ENCODE peak calls at places on chromosomes 2 and 18, in seven cellular contexts. One of them, this sample, is unnamed.

GRCh38 chr2:177553176-177553909 is 160.8 kb downstream of the AGPS start:
- DNase-seq in CD4-positive, CD25-positive, alpha-beta regulatory T cell: no peak
- DNase-seq in CD4-positive, alpha-beta T cell: no peak
- DNase-seq in IMR-90: peak
- DNase-seq in SJSA1: no peak
- DNase-seq in effector memory CD4-positive, alpha-beta T cell: no peak
- DNase-seq in neuronal stem cell: no peak
- DNase-seq in this sample: no peak

GRCh38 chr2:231183851-231184250 is 14.6 kb upstream of the ARMC9 start:
- DNase-seq in CD4-positive, alpha-beta T cell: no peak
- DNase-seq in neuronal stem cell: no peak
- DNase-seq in IMR-90: no peak
- DNase-seq in SJSA1: no peak
- DNase-seq in CD4-positive, CD25-positive, alpha-beta regulatory T cell: no peak
- DNase-seq in effector memory CD4-positive, alpha-beta T cell: no peak
- DNase-seq in this sample: no peak

GRCh38 chr18:70132999-70133398 is 72.5 kb downstream of the RTTN start:
- DNase-seq in IMR-90: peak
- DNase-seq in CD4-positive, alpha-beta T cell: no peak
- DNase-seq in CD4-positive, CD25-positive, alpha-beta regulatory T cell: no peak
- DNase-seq in neuronal stem cell: no peak
- DNase-seq in effector memory CD4-positive, alpha-beta T cell: no peak
- DNase-seq in SJSA1: peak
- DNase-seq in this sample: no peak

GRCh38 chr18:63887424-63887823 is at the start of gene SERPINB2:
- DNase-seq in effector memory CD4-positive, alpha-beta T cell: no peak
- DNase-seq in CD4-positive, CD25-positive, alpha-beta regulatory T cell: no peak
- DNase-seq in SJSA1: peak
- DNase-seq in IMR-90: peak
- DNase-seq in neuronal stem cell: no peak
- DNase-seq in CD4-positive, alpha-beta T cell: no peak
- DNase-seq in this sample: no peak

GRCh38 chr18:79901665-79902064 is 49.8 kb downstream of the SLC66A2 start:
- DNase-seq in neuronal stem cell: no peak
- DNase-seq in CD4-positive, alpha-beta T cell: no peak
- DNase-seq in IMR-90: no peak
- DNase-seq in CD4-positive, CD25-positive, alpha-beta regulatory T cell: no peak
- DNase-seq in SJSA1: no peak
- DNase-seq in effector memory CD4-positive, alpha-beta T cell: no peak
- DNase-seq in this sample: no peak

GRCh38 chr2:26346454-26347053 is at the start of gene ADGRF3:
- DNase-seq in SJSA1: peak
- DNase-seq in neuronal stem cell: peak
- DNase-seq in CD4-positive, CD25-positive, alpha-beta regulatory T cell: peak
- DNase-seq in IMR-90: peak
- DNase-seq in CD4-positive, alpha-beta T cell: peak
- DNase-seq in effector memory CD4-positive, alpha-beta T cell: peak
- DNase-seq in this sample: peak

GRCh38 chr2:86750240-86750839 is 30.2 kb downstream of the RMND5A start:
- DNase-seq in IMR-90: no peak
- DNase-seq in CD4-positive, CD25-positive, alpha-beta regulatory T cell: no peak
- DNase-seq in CD4-positive, alpha-beta T cell: no peak
- DNase-seq in effector memory CD4-positive, alpha-beta T cell: no peak
- DNase-seq in neuronal stem cell: no peak
- DNase-seq in SJSA1: no peak
- DNase-seq in this sample: no peak

GRCh38 chr2:195613922-195614321 is 43.1 kb upstream of the SLC39A10 start:
- DNase-seq in SJSA1: peak
- DNase-seq in CD4-positive, CD25-positive, alpha-beta regulatory T cell: no peak
- DNase-seq in CD4-positive, alpha-beta T cell: no peak
- DNase-seq in IMR-90: peak
- DNase-seq in effector memory CD4-positive, alpha-beta T cell: no peak
- DNase-seq in neuronal stem cell: no peak
- DNase-seq in this sample: no peak

GRCh38 chr2:53740170-53740569 is 27.4 kb upstream of the CHAC2 start:
- DNase-seq in SJSA1: no peak
- DNase-seq in neuronal stem cell: no peak
- DNase-seq in effector memory CD4-positive, alpha-beta T cell: no peak
- DNase-seq in CD4-positive, CD25-positive, alpha-beta regulatory T cell: no peak
- DNase-seq in IMR-90: peak
- DNase-seq in CD4-positive, alpha-beta T cell: no peak
- DNase-seq in this sample: no peak

GRCh38 chr2:85852979-85853498 is 35.8 kb downstream of the ST3GAL5 start:
- DNase-seq in IMR-90: no peak
- DNase-seq in SJSA1: no peak
- DNase-seq in effector memory CD4-positive, alpha-beta T cell: peak
- DNase-seq in CD4-positive, alpha-beta T cell: peak
- DNase-seq in neuronal stem cell: no peak
- DNase-seq in CD4-positive, CD25-positive, alpha-beta regulatory T cell: peak
- DNase-seq in this sample: peak

GRCh38 chr2:46393352-46393820 is 86.0 kb upstream of the TMEM247 start:
- DNase-seq in CD4-positive, alpha-beta T cell: no peak
- DNase-seq in neuronal stem cell: no peak
- DNase-seq in SJSA1: no peak
- DNase-seq in CD4-positive, CD25-positive, alpha-beta regulatory T cell: no peak
- DNase-seq in effector memory CD4-positive, alpha-beta T cell: no peak
- DNase-seq in IMR-90: no peak
- DNase-seq in this sample: no peak

GRCh38 chr2:3465844-3466481 is 53.4 kb downstream of the ADI1 start:
- DNase-seq in effector memory CD4-positive, alpha-beta T cell: no peak
- DNase-seq in CD4-positive, alpha-beta T cell: no peak
- DNase-seq in CD4-positive, CD25-positive, alpha-beta regulatory T cell: no peak
- DNase-seq in neuronal stem cell: no peak
- DNase-seq in IMR-90: peak
- DNase-seq in SJSA1: peak
- DNase-seq in this sample: no peak

GRCh38 chr2:5696351-5696740 is 4.2 kb downstream of the SOX11 start:
- DNase-seq in SJSA1: no peak
- DNase-seq in CD4-positive, CD25-positive, alpha-beta regulatory T cell: no peak
- DNase-seq in IMR-90: peak
- DNase-seq in CD4-positive, alpha-beta T cell: no peak
- DNase-seq in neuronal stem cell: no peak
- DNase-seq in effector memory CD4-positive, alpha-beta T cell: no peak
- DNase-seq in this sample: no peak

GRCh38 chr18:12377556-12378553 is 828 bp upstream of the AFG3L2 start:
- DNase-seq in SJSA1: peak
- DNase-seq in IMR-90: no peak
- DNase-seq in CD4-positive, CD25-positive, alpha-beta regulatory T cell: no peak
- DNase-seq in effector memory CD4-positive, alpha-beta T cell: no peak
- DNase-seq in neuronal stem cell: no peak
- DNase-seq in CD4-positive, alpha-beta T cell: no peak
- DNase-seq in this sample: no peak

GRCh38 chr2:88038263-88039105 is 17.1 kb downstream of the KRCC1 start:
- DNase-seq in effector memory CD4-positive, alpha-beta T cell: no peak
- DNase-seq in IMR-90: peak
- DNase-seq in neuronal stem cell: no peak
- DNase-seq in CD4-positive, CD25-positive, alpha-beta regulatory T cell: no peak
- DNase-seq in CD4-positive, alpha-beta T cell: no peak
- DNase-seq in SJSA1: peak
- DNase-seq in this sample: no peak

GRCh38 chr18:3771121-3771971 is 321.4 kb downstream of the TGIF1 start:
- DNase-seq in CD4-positive, CD25-positive, alpha-beta regulatory T cell: peak
- DNase-seq in CD4-positive, alpha-beta T cell: peak
- DNase-seq in neuronal stem cell: peak
- DNase-seq in SJSA1: peak
- DNase-seq in effector memory CD4-positive, alpha-beta T cell: peak
- DNase-seq in IMR-90: peak
- DNase-seq in this sample: peak

GRCh38 chr2:45907592-45907991 is 256.1 kb downstream of the PRKCE start:
- DNase-seq in SJSA1: no peak
- DNase-seq in neuronal stem cell: no peak
- DNase-seq in CD4-positive, alpha-beta T cell: no peak
- DNase-seq in IMR-90: no peak
- DNase-seq in CD4-positive, CD25-positive, alpha-beta regulatory T cell: no peak
- DNase-seq in effector memory CD4-positive, alpha-beta T cell: no peak
- DNase-seq in this sample: no peak

GRCh38 chr2:46825958-46826897 is 89.4 kb downstream of the MCFD2 start:
- DNase-seq in SJSA1: no peak
- DNase-seq in IMR-90: peak
- DNase-seq in effector memory CD4-positive, alpha-beta T cell: no peak
- DNase-seq in CD4-positive, alpha-beta T cell: no peak
- DNase-seq in neuronal stem cell: no peak
- DNase-seq in CD4-positive, CD25-positive, alpha-beta regulatory T cell: no peak
- DNase-seq in this sample: no peak

GRCh38 chr2:108449410-108450200 is 599 bp downstream of the GCC2 start:
- DNase-seq in neuronal stem cell: no peak
- DNase-seq in effector memory CD4-positive, alpha-beta T cell: peak
- DNase-seq in CD4-positive, CD25-positive, alpha-beta regulatory T cell: peak
- DNase-seq in CD4-positive, alpha-beta T cell: peak
- DNase-seq in SJSA1: no peak
- DNase-seq in IMR-90: peak
- DNase-seq in this sample: peak

GRCh38 chr2:161004379-161004778 is 155.8 kb upstream of the TANK start:
- DNase-seq in neuronal stem cell: no peak
- DNase-seq in IMR-90: peak
- DNase-seq in effector memory CD4-positive, alpha-beta T cell: no peak
- DNase-seq in SJSA1: peak
- DNase-seq in CD4-positive, CD25-positive, alpha-beta regulatory T cell: no peak
- DNase-seq in CD4-positive, alpha-beta T cell: no peak
- DNase-seq in this sample: no peak

DNA sequence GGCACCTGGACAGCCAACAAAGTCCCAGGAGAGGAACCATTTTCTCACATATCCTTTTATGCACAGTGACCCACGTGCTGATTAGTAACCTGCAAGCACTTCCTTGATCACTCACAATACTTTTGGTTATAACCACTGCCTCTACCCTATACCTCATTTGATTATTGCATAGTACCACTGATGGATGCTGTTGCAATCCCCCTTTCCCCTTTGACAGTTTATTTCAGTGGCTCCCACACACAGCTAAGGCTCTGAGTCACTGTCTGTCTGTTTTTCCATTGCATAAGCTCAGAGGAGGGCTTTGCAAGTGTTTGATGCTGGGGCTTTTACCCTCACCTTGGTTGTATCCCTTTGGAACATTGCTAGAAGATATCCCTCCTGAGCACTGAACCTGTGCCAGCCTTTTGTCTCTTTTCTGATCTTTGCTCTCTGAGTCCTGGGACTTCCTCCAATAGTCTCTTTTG is 101.7 kb upstream of the RBBP8 start:
- DNase-seq in neuronal stem cell: no peak
- DNase-seq in IMR-90: peak
- DNase-seq in effector memory CD4-positive, alpha-beta T cell: no peak
- DNase-seq in CD4-positive, alpha-beta T cell: no peak
- DNase-seq in SJSA1: no peak
- DNase-seq in CD4-positive, CD25-positive, alpha-beta regulatory T cell: no peak
- DNase-seq in this sample: no peak
- H3K27ac ChIP-seq in neuronal stem cell: no peak
- H3K27ac ChIP-seq in IMR-90: no peak
- H3K27ac ChIP-seq in effector memory CD4-positive, alpha-beta T cell: no peak
- H3K27ac ChIP-seq in CD4-positive, alpha-beta T cell: no peak
- H3K27ac ChIP-seq in SJSA1: no peak
- H3K27ac ChIP-seq in CD4-positive, CD25-positive, alpha-beta regulatory T cell: no peak
- H3K27ac ChIP-seq in this sample: no peak

DNA sequence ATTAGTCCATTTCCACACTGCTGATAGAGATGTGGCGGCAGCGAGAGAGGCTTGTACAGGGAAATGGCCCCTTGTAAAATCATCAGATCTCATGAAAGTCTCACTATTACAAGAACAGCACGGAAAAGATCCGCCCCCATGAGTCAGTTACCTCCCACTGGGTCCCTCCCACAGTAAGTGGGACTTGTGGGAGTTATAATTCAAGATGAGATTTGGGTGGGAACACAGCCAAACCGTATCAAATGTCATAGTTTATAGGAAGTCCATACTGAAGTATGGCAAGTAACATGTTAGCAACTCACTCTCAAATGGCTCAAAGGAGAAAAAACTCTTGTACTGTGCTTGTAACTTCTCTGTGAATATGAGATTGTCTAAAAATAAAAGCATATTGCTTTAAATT is 56.1 kb downstream of the FARP2 start:
- DNase-seq in CD4-positive, alpha-beta T cell: no peak
- DNase-seq in CD4-positive, CD25-positive, alpha-beta regulatory T cell: no peak
- DNase-seq in neuronal stem cell: no peak
- DNase-seq in IMR-90: peak
- DNase-seq in effector memory CD4-positive, alpha-beta T cell: no peak
- DNase-seq in SJSA1: no peak
- DNase-seq in this sample: no peak
- H3K27ac ChIP-seq in CD4-positive, alpha-beta T cell: no peak
- H3K27ac ChIP-seq in CD4-positive, CD25-positive, alpha-beta regulatory T cell: no peak
- H3K27ac ChIP-seq in neuronal stem cell: no peak
- H3K27ac ChIP-seq in IMR-90: peak
- H3K27ac ChIP-seq in effector memory CD4-positive, alpha-beta T cell: no peak
- H3K27ac ChIP-seq in SJSA1: no peak
- H3K27ac ChIP-seq in this sample: peak

DNA sequence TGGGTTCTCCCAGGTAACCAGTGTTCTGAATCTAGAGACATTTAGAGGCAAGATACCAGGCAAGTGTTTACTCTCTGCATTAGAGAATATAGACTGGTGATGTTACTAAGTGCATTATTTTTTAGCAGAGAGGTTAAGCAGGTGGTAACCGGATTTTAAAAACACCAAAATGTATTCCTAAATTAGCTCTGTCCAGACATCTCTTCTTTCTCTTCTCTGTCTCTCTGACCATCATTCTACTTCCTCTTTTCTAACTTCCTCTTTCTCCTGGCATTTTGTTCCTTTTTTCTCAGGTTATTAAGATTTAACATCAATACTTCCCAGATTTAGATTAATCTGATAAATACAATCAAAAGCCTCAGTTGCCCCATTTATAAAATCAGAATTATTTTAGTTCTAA is 31.7 kb upstream of the DYNC1I2 start:
- DNase-seq in CD4-positive, alpha-beta T cell: no peak
- DNase-seq in effector memory CD4-positive, alpha-beta T cell: no peak
- DNase-seq in CD4-positive, CD25-positive, alpha-beta regulatory T cell: no peak
- DNase-seq in neuronal stem cell: no peak
- DNase-seq in SJSA1: no peak
- DNase-seq in IMR-90: no peak
- DNase-seq in this sample: no peak
- H3K27ac ChIP-seq in CD4-positive, alpha-beta T cell: no peak
- H3K27ac ChIP-seq in effector memory CD4-positive, alpha-beta T cell: no peak
- H3K27ac ChIP-seq in CD4-positive, CD25-positive, alpha-beta regulatory T cell: no peak
- H3K27ac ChIP-seq in neuronal stem cell: no peak
- H3K27ac ChIP-seq in SJSA1: no peak
- H3K27ac ChIP-seq in IMR-90: no peak
- H3K27ac ChIP-seq in this sample: no peak

GRCh38 chr2:43199492-43200481 is 26.6 kb downstream of the ZFP36L2 start:
- DNase-seq in neuronal stem cell: no peak
- DNase-seq in effector memory CD4-positive, alpha-beta T cell: no peak
- DNase-seq in CD4-positive, alpha-beta T cell: no peak
- DNase-seq in CD4-positive, CD25-positive, alpha-beta regulatory T cell: no peak
- DNase-seq in IMR-90: peak
- DNase-seq in SJSA1: no peak
- DNase-seq in this sample: no peak

GRCh38 chr2:43193996-43194869 is 32.2 kb downstream of the ZFP36L2 start:
- DNase-seq in IMR-90: no peak
- DNase-seq in CD4-positive, CD25-positive, alpha-beta regulatory T cell: no peak
- DNase-seq in SJSA1: no peak
- DNase-seq in neuronal stem cell: no peak
- DNase-seq in CD4-positive, alpha-beta T cell: no peak
- DNase-seq in effector memory CD4-positive, alpha-beta T cell: no peak
- DNase-seq in this sample: no peak

GRCh38 chr2:43197568-43197896 is 28.9 kb downstream of the ZFP36L2 start:
- DNase-seq in CD4-positive, alpha-beta T cell: no peak
- DNase-seq in SJSA1: no peak
- DNase-seq in effector memory CD4-positive, alpha-beta T cell: no peak
- DNase-seq in neuronal stem cell: no peak
- DNase-seq in IMR-90: no peak
- DNase-seq in CD4-positive, CD25-positive, alpha-beta regulatory T cell: no peak
- DNase-seq in this sample: no peak

GRCh38 chr2:43198263-43198662 is 28.1 kb downstream of the ZFP36L2 start:
- DNase-seq in IMR-90: no peak
- DNase-seq in effector memory CD4-positive, alpha-beta T cell: no peak
- DNase-seq in CD4-positive, CD25-positive, alpha-beta regulatory T cell: no peak
- DNase-seq in CD4-positive, alpha-beta T cell: no peak
- DNase-seq in neuronal stem cell: no peak
- DNase-seq in SJSA1: no peak
- DNase-seq in this sample: no peak

GRCh38 chr2:43196773-43197567 is 29.4 kb downstream of the ZFP36L2 start:
- DNase-seq in CD4-positive, alpha-beta T cell: no peak
- DNase-seq in SJSA1: no peak
- DNase-seq in CD4-positive, CD25-positive, alpha-beta regulatory T cell: no peak
- DNase-seq in IMR-90: peak
- DNase-seq in effector memory CD4-positive, alpha-beta T cell: no peak
- DNase-seq in neuronal stem cell: no peak
- DNase-seq in this sample: no peak
- H3K27ac ChIP-seq in CD4-positive, alpha-beta T cell: peak
- H3K27ac ChIP-seq in SJSA1: no peak
- H3K27ac ChIP-seq in CD4-positive, CD25-positive, alpha-beta regulatory T cell: peak
- H3K27ac ChIP-seq in IMR-90: no peak
- H3K27ac ChIP-seq in effector memory CD4-positive, alpha-beta T cell: peak
- H3K27ac ChIP-seq in neuronal stem cell: no peak
- H3K27ac ChIP-seq in this sample: peak